ENCODE peak calls at places on chromosomes 3 and 15, in five cellular contexts. B is A549, I is stomach, Q is suprapubic skin, U is upper lobe of left lung. S is an unnamed sample.

GRCh38 chr3:45950686-45951600 is 7.7 kb downstream of the CXCR6 start:
- DNase-seq in B (no peak), I (peak), U (no peak), Q (peak), S (no peak)

GRCh38 chr3:160098261-160098908 is 109.8 kb downstream of the IL12A start:
- DNase-seq in Q (no peak), I (no peak), U (no peak), B (no peak), S (no peak)

GRCh38 chr15:66565141-66565595 is 630 bp downstream of the LCTL start:
- DNase-seq in I (no peak), B (no peak), Q (peak), U (peak), S (no peak)

GRCh38 chr3:28326458-28326926 is 22.0 kb upstream of the ZCWPW2 start:
- DNase-seq in B (no peak), I (no peak), U (no peak), Q (no peak), S (peak)

GRCh38 chr3:41523897-41524296 is 324.6 kb downstream of the CTNNB1 start:
- DNase-seq in Q (no peak), I (no peak), B (no peak), U (no peak), S (no peak)

GRCh38 chr15:70627734-70628541 is 135.4 kb downstream of the UACA start:
- DNase-seq in Q (no peak), I (no peak), U (no peak), B (no peak), S (no peak)

GRCh38 chr3:185423178-185423577 is 60.2 kb downstream of the MAP3K13 start:
- DNase-seq in B (peak), Q (no peak), I (peak), U (no peak), S (peak)

GRCh38 chr15:70453238-70453637 is 310.1 kb downstream of the UACA start:
- DNase-seq in B (no peak), U (no peak), I (no peak), Q (no peak), S (no peak)

GRCh38 chr3:155382396-155383042 is 89.0 kb upstream of the STRIT1 start:
- DNase-seq in U (peak), Q (no peak), I (peak), B (peak), S (peak)

GRCh38 chr3:37291275-37291700 is 116.9 kb upstream of the LRRFIP2 start:
- DNase-seq in Q (no peak), U (no peak), I (no peak), B (peak), S (no peak)

GRCh38 chr15:65197337-65197645 is 12.1 kb upstream of the CLPX start:
- DNase-seq in I (no peak), U (no peak), Q (no peak), B (no peak), S (no peak)

GRCh38 chr3:61278713-61279112 is 27.5 kb upstream of the FHIT start:
- DNase-seq in U (no peak), B (no peak), I (no peak), Q (no peak), S (no peak)

GRCh38 chr15:70757627-70758026 is 5.7 kb downstream of the UACA start:
- DNase-seq in B (no peak), U (no peak), I (no peak), Q (no peak), S (no peak)

GRCh38 chr3:13200951-13201350 is 127.7 kb upstream of the IQSEC1 start:
- DNase-seq in U (no peak), B (no peak), Q (no peak), I (no peak), S (no peak)

GRCh38 chr3:170639003-170639402 is 53.1 kb upstream of the SLC7A14 start:
- DNase-seq in U (no peak), I (no peak), Q (no peak), B (no peak), S (no peak)
- TF ChIP-seq EP300 in U (no peak), I (no peak), Q (no peak), B (no peak), S (no peak)

GRCh38 chr3:153161138-153161713 is 800 bp upstream of the RAP2B start:
- DNase-seq in Q (peak), U (no peak), B (peak), I (peak), S (peak)

GRCh38 chr3:153162513-153163348 is 705 bp downstream of the RAP2B start:
- DNase-seq in Q (peak), I (peak), U (peak), B (no peak), S (peak)

GRCh38 chr3:153163349-153164008 is 1.5 kb downstream of the RAP2B start:
- DNase-seq in B (no peak), U (no peak), Q (no peak), I (no peak), S (no peak)

GRCh38 chr3:153160451-153161137 is 1.4 kb upstream of the RAP2B start:
- DNase-seq in B (peak), Q (peak), U (peak), I (peak), S (peak)

DNA sequence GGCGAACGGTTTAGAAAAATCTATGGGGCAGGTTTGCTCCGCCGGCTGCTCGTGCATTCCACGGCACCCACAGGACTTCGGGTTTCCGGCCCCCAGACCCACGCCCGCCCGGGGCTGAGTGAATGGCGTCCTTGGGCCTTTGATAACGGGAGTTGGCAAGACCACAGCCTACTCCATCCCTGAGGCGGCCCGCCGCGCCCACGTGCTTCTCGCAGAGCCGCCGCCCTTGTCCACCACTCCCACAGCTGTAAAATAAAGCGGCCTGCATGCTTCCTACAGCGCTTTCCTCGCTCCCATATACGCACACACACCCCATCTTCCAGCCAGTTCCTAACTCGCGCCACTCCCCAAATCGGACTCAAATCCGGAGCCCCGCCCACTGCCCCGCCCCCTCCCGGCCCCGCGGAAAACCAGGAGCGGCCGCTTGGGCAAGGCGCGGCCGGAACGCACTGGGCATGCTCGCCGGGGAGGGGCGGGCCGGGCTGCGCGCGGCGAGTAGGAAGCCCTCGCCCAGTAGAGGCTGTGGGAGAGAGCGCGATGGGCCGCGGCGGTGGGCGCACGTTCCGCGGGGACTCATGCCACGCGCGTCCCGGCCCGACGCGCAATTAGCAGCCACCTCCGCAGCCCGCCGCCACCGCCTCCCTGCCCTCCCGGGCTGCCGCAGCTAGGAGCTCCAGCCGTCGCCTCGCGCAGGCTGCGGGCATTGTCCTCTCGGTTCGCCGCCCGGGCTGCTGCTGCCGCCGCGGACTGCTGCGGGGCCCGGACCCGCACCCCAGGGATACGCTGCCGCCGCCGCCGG is at the start of gene RAP2B:
- DNase-seq in Q (peak), I (peak), U (peak), B (peak), S (peak)
- TF ChIP-seq POLR2A in Q (peak), I (peak), U (peak), B (peak), S (peak)

DNA sequence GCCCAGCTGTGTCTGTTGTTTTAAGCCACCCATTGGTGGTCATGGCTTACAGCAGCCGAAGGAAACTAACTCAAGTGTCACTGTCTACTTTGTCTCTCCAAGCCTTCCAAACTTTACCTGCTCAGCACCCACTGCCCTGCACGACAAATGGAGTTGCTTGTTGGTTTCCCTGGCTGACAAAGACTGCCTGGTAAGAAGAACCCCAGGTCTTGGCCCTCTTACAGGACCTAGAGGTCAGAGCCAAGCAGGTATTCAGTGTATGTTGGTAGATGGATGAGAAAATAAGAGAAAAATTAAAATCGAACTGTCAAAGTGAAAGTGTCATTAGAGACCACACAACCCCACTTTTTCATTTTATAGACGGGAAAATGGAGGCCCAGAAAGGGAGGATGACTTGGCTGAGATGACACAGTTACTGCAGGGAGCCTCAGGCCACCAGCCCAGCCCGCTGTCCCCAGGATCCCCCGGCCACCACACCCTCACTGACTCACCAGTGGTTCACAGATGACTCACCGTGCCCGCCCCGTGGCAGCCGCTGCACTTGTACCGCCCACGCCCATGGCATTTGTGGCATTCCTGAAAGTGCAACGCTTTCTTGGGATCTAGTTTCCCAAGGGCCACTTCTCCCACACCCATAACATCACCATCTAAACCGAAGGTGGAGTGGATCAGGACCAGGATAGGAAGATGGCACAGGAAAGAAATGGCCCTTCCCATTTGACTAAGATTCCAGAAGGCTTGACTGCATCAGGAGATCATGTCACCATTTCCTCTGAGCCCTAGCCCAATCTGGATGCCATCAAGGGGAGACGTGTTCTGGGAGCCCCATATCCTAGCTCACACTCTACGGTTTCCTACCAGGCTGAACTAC is 15.2 kb downstream of the SSUH2 start:
- DNase-seq in U (peak), I (peak), Q (peak), B (peak), S (peak)
- TF ChIP-seq EP300 in U (peak), I (no peak), Q (no peak), B (peak), S (no peak)

GRCh38 chr3:63808633-63809032 is 10.5 kb upstream of the C3orf49 start:
- DNase-seq in B (no peak), U (no peak), I (no peak), Q (no peak), S (no peak)
- TF ChIP-seq POLR2A in B (no peak), U (no peak), I (no peak), Q (no peak), S (no peak)

S was measured in transverse colon.